ENCODE peak calls at places on chromosome 17, in eight cellular contexts. K, E, H, J, W, A, G and V are unnamed samples.

GRCh38 chr17:17051380-17051779 is 9.1 kb downstream of the MPRIP start:
- DNase-seq in K (no peak), E (no peak), J (no peak), H (no peak), G (no peak), A (no peak), W (no peak), V (no peak)

GRCh38 chr17:77433385-77434135 is 292.8 kb downstream of the SEC14L1 start:
- DNase-seq in H (no peak), K (no peak), A (no peak), J (no peak), W (no peak), E (no peak), G (peak; percentile 82), V (peak; percentile 64)

GRCh38 chr17:76082326-76083251 is 3.6 kb downstream of the ZACN start:
- DNase-seq in W (no peak), J (no peak), E (no peak), H (no peak), G (no peak), A (no peak), K (no peak), V (no peak)

GRCh38 chr17:69236946-69237345 is 8.3 kb upstream of the ABCA10 start:
- DNase-seq in K (no peak), A (no peak), E (no peak), H (no peak), G (no peak), W (no peak), J (no peak), V (no peak)

GRCh38 chr17:50954641-50955121 is 88.5 kb upstream of the TOB1 start:
- DNase-seq in W (no peak), K (no peak), E (no peak), H (no peak), G (no peak), J (no peak), A (no peak), V (no peak)

GRCh38 chr17:6596941-6597340 is 40.6 kb upstream of the PITPNM3 start:
- DNase-seq in H (no peak), A (no peak), K (no peak), E (no peak), J (no peak), W (no peak), G (no peak), V (no peak)

GRCh38 chr17:43543300-43543699 is 2.8 kb downstream of the ETV4 start:
- DNase-seq in G (peak; percentile 19), H (no peak), J (no peak), A (no peak), W (no peak), K (no peak), E (peak; percentile 49), V (no peak)

GRCh38 chr17:4998027-4998665 is 396 bp downstream of the KIF1C start:
- DNase-seq in E (peak; percentile 85), W (no peak), J (no peak), A (no peak), H (no peak), K (no peak), G (no peak), V (no peak)

GRCh38 chr17:66275651-66276050 is 26.8 kb upstream of the PRKCA start:
- DNase-seq in W (no peak), A (peak; percentile 79), G (peak; percentile 97), H (no peak), K (peak; percentile 99), J (peak; percentile 6), E (no peak), V (peak; percentile 91)

GRCh38 chr17:77145209-77145608 is 4.4 kb downstream of the SEC14L1 start:
- DNase-seq in J (no peak), G (no peak), E (no peak), H (no peak), W (no peak), K (no peak), A (no peak), V (no peak)

GRCh38 chr17:50684612-50685333 is 22.9 kb downstream of the ANKRD40 start:
- DNase-seq in K (no peak), G (no peak), H (no peak), A (no peak), W (no peak), J (peak; percentile 82), E (peak; percentile 44), V (no peak)

GRCh38 chr17:66667491-66668030 is 167.4 kb upstream of the CACNG5 start:
- DNase-seq in A (no peak), E (no peak), H (peak; percentile 38), G (no peak), K (no peak), W (peak; percentile 45), J (no peak), V (no peak)

GRCh38 chr17:3788200-3788599 is 12.8 kb downstream of the ITGAE start:
- DNase-seq in E (no peak), J (no peak), H (no peak), K (no peak), W (no peak), G (no peak), A (no peak), V (no peak)

GRCh38 chr17:76585048-76585648 is 512 bp downstream of the ST6GALNAC2 start:
- DNase-seq in J (no peak), K (no peak), A (no peak), H (no peak), G (no peak), E (peak; percentile 53), W (no peak), V (no peak)

GRCh38 chr17:43655702-43656275 is 5.9 kb downstream of the MEOX1 start:
- DNase-seq in G (no peak), W (no peak), A (no peak), J (no peak), K (no peak), E (no peak), H (no peak), V (no peak)

GRCh38 chr17:30378191-30378796 is 433 bp upstream of the CPD start:
- DNase-seq in W (peak; percentile 46), J (no peak), K (no peak), A (no peak), G (peak; percentile 11), H (peak; percentile 38), E (peak; percentile 37), V (no peak)

DNA sequence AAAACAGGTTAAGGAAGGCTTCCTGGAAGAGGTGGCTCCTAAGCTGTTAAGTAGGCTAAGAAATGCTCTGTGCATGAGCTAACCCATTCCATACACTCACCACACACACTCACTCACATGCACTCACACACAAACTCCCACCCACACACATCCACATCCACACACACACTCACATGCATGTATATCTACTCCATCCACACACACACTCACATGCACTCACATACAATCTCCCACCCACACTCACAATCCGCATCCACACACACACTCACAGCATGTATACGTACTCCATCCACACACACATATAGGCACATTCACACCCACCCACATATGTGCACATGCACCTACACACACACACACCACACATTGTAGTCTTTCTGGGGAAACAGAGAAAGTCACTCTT is 89.3 kb upstream of the HNF1B start:
- DNase-seq in G (no peak), J (no peak), A (no peak), E (no peak), K (no peak), W (no peak), H (no peak), V (no peak)
- H3K27me3 ChIP-seq in G (peaks cover 15% of the 10 kb centered on the region), J (no peaks in the 10 kb centered on the region), A (peaks cover 7% of the 10 kb centered on the region), E (no peaks in the 10 kb centered on the region), K (no peaks in the 10 kb centered on the region), W (no peaks in the 10 kb centered on the region), H (no peaks in the 10 kb centered on the region), V (no peaks in the 10 kb centered on the region)

GRCh38 chr17:79843917-79844815 is 4.9 kb upstream of the CBX4 start:
- DNase-seq in A (no peak), E (peak; percentile 78), H (no peak), G (peak; percentile 61), W (no peak), K (no peak), J (peak; percentile 72), V (no peak)
- H3K27me3 ChIP-seq in A (peaks cover 28% of the 10 kb centered on the region), E (peaks cover 92% of the 10 kb centered on the region), H (peaks cover 36% of the 10 kb centered on the region), G (peaks cover 40% of the 10 kb centered on the region), W (peaks cover 44% of the 10 kb centered on the region), K (peaks cover 28% of the 10 kb centered on the region), J (no peaks in the 10 kb centered on the region), V (peaks cover 35% of the 10 kb centered on the region)

GRCh38 chr17:80122026-80122575 is 20.7 kb downstream of the GAA start:
- DNase-seq in H (no peak), A (no peak), W (no peak), J (no peak), K (no peak), G (no peak), E (no peak), V (no peak)
- H3K27me3 ChIP-seq in H (no peaks in the 10 kb centered on the region), A (peaks cover 2% of the 10 kb centered on the region), W (peaks cover 4% of the 10 kb centered on the region), J (no peaks in the 10 kb centered on the region), K (no peaks in the 10 kb centered on the region), G (no peaks in the 10 kb centered on the region), E (no peaks in the 10 kb centered on the region), V (no peaks in the 10 kb centered on the region)

DNA sequence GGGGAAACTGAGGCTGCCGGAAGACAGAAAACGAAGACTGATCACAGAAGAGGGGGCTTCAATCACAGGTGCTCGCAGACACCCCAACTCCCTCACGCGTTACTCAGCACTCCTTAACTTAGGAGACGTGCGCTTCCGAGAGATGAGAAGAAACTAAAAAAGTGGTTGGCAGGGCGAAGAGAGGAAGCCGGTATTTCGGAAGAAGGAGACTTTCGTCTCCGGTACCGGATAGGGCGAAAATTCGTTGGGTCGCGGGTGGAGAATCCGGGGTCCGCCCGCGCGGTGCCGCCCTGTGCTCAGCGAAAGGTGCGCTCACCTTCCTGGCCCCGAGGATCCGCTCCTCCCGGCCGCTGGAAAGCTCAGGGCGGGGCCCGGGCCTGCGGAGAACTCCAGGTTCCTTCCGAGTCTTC is 917 bp upstream of the TBX2 start:
- DNase-seq in A (no peak), K (no peak), H (no peak), J (no peak), W (no peak), G (peak; percentile 28), E (no peak), V (no peak)
- H3K27me3 ChIP-seq in A (no peaks in the 10 kb centered on the region), K (peaks cover 61% of the 10 kb centered on the region), H (peaks cover 31% of the 10 kb centered on the region), J (peaks cover 14% of the 10 kb centered on the region), W (peaks cover 65% of the 10 kb centered on the region), G (no peaks in the 10 kb centered on the region), E (peaks cover 100% of the 10 kb centered on the region), V (no peaks in the 10 kb centered on the region)

GRCh38 chr17:78493455-78494188 is 83.6 kb downstream of the DNAH17 start:
- DNase-seq in J (no peak), G (no peak), H (no peak), W (no peak), K (no peak), A (no peak), E (no peak), V (no peak)
- H3K27me3 ChIP-seq in J (no peaks in the 10 kb centered on the region), G (peaks cover 14% of the 10 kb centered on the region), H (no peaks in the 10 kb centered on the region), W (no peaks in the 10 kb centered on the region), K (peaks cover 5% of the 10 kb centered on the region), A (peaks cover 3% of the 10 kb centered on the region), E (no peaks in the 10 kb centered on the region), V (no peaks in the 10 kb centered on the region)

DNA sequence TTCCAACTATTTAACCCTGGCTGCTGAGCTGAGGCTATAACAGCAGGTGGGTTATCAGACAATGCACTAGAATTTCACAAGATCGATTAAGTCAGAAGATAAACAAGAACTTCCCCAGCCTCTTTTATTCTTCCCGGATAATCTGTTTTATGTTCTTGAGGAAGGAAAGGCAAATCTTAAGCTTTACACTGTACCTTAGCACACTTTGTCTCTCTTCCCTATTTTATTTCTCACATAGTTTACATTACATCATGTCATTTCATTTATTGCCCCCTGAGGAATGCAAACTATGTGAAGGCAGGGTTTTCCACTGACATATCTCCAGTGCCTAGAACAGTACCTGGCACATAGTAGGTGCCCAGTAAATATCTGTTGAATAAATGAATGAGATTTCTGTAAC is 139.6 kb downstream of the SKAP1 start:
- DNase-seq in A (no peak), K (no peak), G (no peak), J (no peak), E (peak; percentile 28), H (no peak), W (no peak), V (no peak)
- H3K27me3 ChIP-seq in A (peaks cover 5% of the 10 kb centered on the region), K (peaks cover 7% of the 10 kb centered on the region), G (peaks cover 37% of the 10 kb centered on the region), J (no peaks in the 10 kb centered on the region), E (no peaks in the 10 kb centered on the region), H (no peaks in the 10 kb centered on the region), W (no peaks in the 10 kb centered on the region), V (peaks cover 2% of the 10 kb centered on the region)